ENCODE peak calls at places on chromosome 4, in four cellular contexts. X is fibroblast of pulmonary artery, W is PC-3, S is brain microvascular endothelial cell. B is an unnamed sample.

GRCh38 chr4:82223715-82224114 is 150.1 kb downstream of the HNRNPD start:
- DNase-seq in X (peak; percentile 2), W (no peak), S (no peak), B (no peak)

GRCh38 chr4:159296061-159296460 is 193.2 kb downstream of the RAPGEF2 start:
- DNase-seq in X (no peak), W (peak; percentile 79), S (no peak), B (peak; percentile 78)

GRCh38 chr4:147288512-147288911 is 192.4 kb upstream of the EDNRA start:
- DNase-seq in X (peak; percentile 33), W (no peak), S (no peak), B (no peak)

GRCh38 chr4:95155759-95156451 is 392.9 kb downstream of the UNC5C start:
- DNase-seq in X (peak; percentile 62), W (peak; percentile 54), S (peak; percentile 35), B (peak; percentile 41)

GRCh38 chr4:66946761-66947160 is 598.5 kb downstream of the CENPC start:
- DNase-seq in X (no peak), W (no peak), S (no peak), B (no peak)

GRCh38 chr4:57243071-57243470 is 132.9 kb upstream of the IGFBP7 start:
- DNase-seq in X (no peak), W (no peak), S (no peak), B (no peak)

GRCh38 chr4:99645036-99645435 is 12.6 kb downstream of the C4orf54 start:
- DNase-seq in X (no peak), W (no peak), S (no peak), B (no peak)

GRCh38 chr4:76420901-76421581 is at the start of gene CCDC158:
- DNase-seq in X (no peak), W (no peak), S (no peak), B (peak; percentile 19)

GRCh38 chr4:186404562-186405134 is 138.7 kb downstream of the F11 start:
- DNase-seq in X (no peak), W (no peak), S (no peak), B (no peak)

GRCh38 chr4:184932343-184932742 is 85.9 kb upstream of the HELT start:
- DNase-seq in X (no peak), W (no peak), S (no peak), B (no peak)

GRCh38 chr4:72387959-72388358 is 181.1 kb downstream of the ADAMTS3 start:
- DNase-seq in X (no peak), W (no peak), S (no peak), B (no peak)

GRCh38 chr4:11565899-11566298 is 137.2 kb upstream of the HS3ST1 start:
- DNase-seq in X (no peak), W (no peak), S (no peak), B (no peak)

GRCh38 chr4:136650541-136651277 is 881.6 kb downstream of the PCDH18 start:
- DNase-seq in X (peak; percentile 25), W (peak; percentile 55), S (peak; percentile 83), B (peak; percentile 63)

GRCh38 chr4:174156239-174156826 is 127.1 kb downstream of the FBXO8 start:
- DNase-seq in X (peak; percentile 81), W (peak; percentile 49), S (peak; percentile 29), B (peak; percentile 51)

GRCh38 chr4:19850909-19851308 is 400.8 kb upstream of the SLIT2 start:
- DNase-seq in X (peak; percentile 85), W (peak; percentile 92), S (peak; percentile 97), B (peak; percentile 94)

GRCh38 chr4:70754470-70754869 is 32.7 kb downstream of the RUFY3 start:
- DNase-seq in X (no peak), W (no peak), S (no peak), B (no peak)

GRCh38 chr4:16573744-16574143 is 324.7 kb downstream of the LDB2 start:
- DNase-seq in X (peak; percentile 85), W (peak; percentile 90), S (no peak), B (no peak)

GRCh38 chr4:151604238-151604637 is 156.6 kb downstream of the GATB start:
- DNase-seq in X (peak; percentile 50), W (peak; percentile 36), S (no peak), B (peak; percentile 21)

GRCh38 chr4:109302366-109303140 is at the start of gene COL25A1:
- DNase-seq in X (peak; percentile 22), W (no peak), S (peak; percentile 24), B (peak; percentile 41)

GRCh38 chr4:168737441-168738176 is 240.8 kb downstream of the PALLD start:
- DNase-seq in X (no peak), W (no peak), S (no peak), B (no peak)

GRCh38 chr4:128653514-128654420 is 155.7 kb upstream of the JADE1 start:
- DNase-seq in X (peak; percentile 87), W (no peak), S (peak; percentile 21), B (no peak)

GRCh38 chr4:74969507-74970474 is 36.9 kb downstream of the PARM1 start:
- DNase-seq in X (peak; percentile 1), W (no peak), S (no peak), B (no peak)

GRCh38 chr4:152032722-152033131 is 271.9 kb upstream of the GATB start:
- DNase-seq in X (peak; percentile 40), W (peak; percentile 36), S (peak; percentile 53), B (peak; percentile 52)

GRCh38 chr4:89898304-89898716 is 3.7 kb downstream of the MMRN1 start:
- DNase-seq in X (no peak), W (no peak), S (no peak), B (no peak)

GRCh38 chr4:13670456-13671150 is 43.1 kb upstream of the BOD1L1 start:
- DNase-seq in X (peak; percentile 51), W (no peak), S (no peak), B (no peak)

GRCh38 chr4:76192221-76192620 is 21.4 kb downstream of the SCARB2 start:
- DNase-seq in X (no peak), W (no peak), S (no peak), B (no peak)

GRCh38 chr4:97475621-97476020 is 667.7 kb downstream of the STPG2 start:
- DNase-seq in X (no peak), W (no peak), S (no peak), B (no peak)

GRCh38 chr4:88219099-88219498 is 60.7 kb upstream of the ABCG2 start:
- DNase-seq in X (peak; percentile 79), W (peak; percentile 57), S (no peak), B (peak; percentile 60)

GRCh38 chr4:11720292-11720691 is 291.6 kb upstream of the HS3ST1 start:
- DNase-seq in X (peak; percentile 78), W (peak; percentile 67), S (peak; percentile 28), B (peak; percentile 76)

GRCh38 chr4:10115271-10115656 is 1.3 kb downstream of the WDR1 start:
- DNase-seq in X (peak; percentile 69), W (peak; percentile 31), S (no peak), B (peak; percentile 73)

GRCh38 chr4:141019772-141020171 is 113.5 kb downstream of the RNF150 start:
- DNase-seq in X (no peak), W (no peak), S (no peak), B (no peak)

GRCh38 chr4:88960576-88960975 is 96.4 kb downstream of the FAM13A start:
- DNase-seq in X (peak; percentile 47), W (no peak), S (no peak), B (no peak)

GRCh38 chr4:40552536-40552935 is 77.1 kb downstream of the RBM47 start:
- DNase-seq in X (no peak), W (peak; percentile 59), S (no peak), B (peak; percentile 18)
- TF ChIP-seq CTCF in X (no peak), W (no peak), S (no peak), B (no peak)

GRCh38 chr4:8235224-8235623 is 34.3 kb upstream of the HTRA3 start:
- DNase-seq in X (no peak), W (no peak), S (no peak), B (no peak)
- H3K4me3 ChIP-seq in X (no peak overlapping the region), W (no peak overlapping the region), S (no peak overlapping the region), B (no peak overlapping the region)

GRCh38 chr4:83362492-83363329 is 28.1 kb upstream of the HPSE start:
- DNase-seq in X (peak; percentile 64), W (peak; percentile 38), S (peak; percentile 25), B (peak; percentile 50)
- TF ChIP-seq CTCF in X (peak; percentile 67), W (peak; percentile 69), S (peak; percentile 57), B (peak; percentile 44)

DNA sequence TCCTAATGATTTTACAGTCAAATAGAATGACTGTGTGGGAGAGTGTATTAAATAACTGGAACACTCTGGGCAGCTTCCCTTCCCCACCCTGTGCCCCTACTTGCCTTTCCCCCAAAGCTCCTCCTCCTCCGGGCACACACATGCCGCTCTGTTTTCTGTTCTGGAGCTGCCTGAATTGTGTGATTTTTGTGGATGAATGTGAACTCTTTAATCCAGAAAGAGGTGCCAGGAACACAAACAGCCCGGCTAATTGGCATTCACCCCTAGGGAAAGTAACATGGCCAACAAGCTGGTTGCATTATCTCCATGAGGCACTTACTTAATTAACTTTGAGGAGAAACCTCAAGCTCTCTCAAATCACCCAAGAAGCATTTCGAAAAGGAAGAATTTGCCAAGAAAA is 28.2 kb downstream of the FGF2 start:
- DNase-seq in X (no peak), W (no peak), S (no peak), B (no peak)
- H3K4me3 ChIP-seq in X (no peak overlapping the region), W (no peak overlapping the region), S (peak overlapping the region; percentile 6), B (no peak overlapping the region)

GRCh38 chr4:86657382-86657781 is 63.3 kb downstream of the PTPN13 start:
- DNase-seq in X (no peak), W (no peak), S (no peak), B (no peak)

GRCh38 chr4:86657910-86658309 is 63.8 kb downstream of the PTPN13 start:
- DNase-seq in X (no peak), W (no peak), S (no peak), B (no peak)

GRCh38 chr4:86652332-86652932 is 58.3 kb downstream of the PTPN13 start:
- DNase-seq in X (no peak), W (no peak), S (no peak), B (no peak)

DNA sequence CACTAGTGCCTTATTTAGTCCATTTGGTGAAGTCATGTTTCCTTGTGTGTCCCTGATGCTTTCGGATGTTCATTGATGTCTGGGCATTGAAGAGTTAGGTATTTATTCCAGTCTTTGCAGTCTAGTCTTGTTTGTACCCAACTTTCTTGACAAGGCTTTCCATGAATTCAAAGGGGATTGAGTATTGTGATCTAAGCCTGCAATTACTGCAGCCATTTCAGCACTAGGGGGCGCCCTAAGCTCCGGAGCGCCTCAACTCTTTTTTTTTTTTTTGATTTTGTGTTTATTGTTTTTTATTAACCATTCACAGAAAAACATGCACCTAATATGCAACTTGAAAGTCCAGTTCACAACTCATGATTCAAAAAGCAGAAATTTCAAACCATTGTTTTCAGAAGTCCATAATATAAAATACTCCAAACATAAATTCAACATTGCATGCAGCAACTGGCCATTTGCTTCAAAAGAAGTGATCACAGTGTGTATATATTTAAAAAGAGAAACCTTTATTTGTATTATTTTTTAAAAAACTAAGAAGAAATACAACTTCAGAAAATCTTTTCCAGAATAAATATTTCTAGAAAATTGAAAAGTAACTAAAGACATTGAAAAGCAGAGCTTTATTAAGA is 59.2 kb downstream of the PTPN13 start:
- DNase-seq in X (peak; percentile 6), W (peak; percentile 34), S (no peak), B (no peak)
- TF ChIP-seq CTCF in X (peak; percentile 29), W (peak; percentile 65), S (peak; percentile 63), B (peak; percentile 32)

GRCh38 chr4:23887989-23888388 is 1.9 kb downstream of the PPARGC1A start:
- DNase-seq in X (no peak), W (no peak), S (no peak), B (no peak)

GRCh38 chr4:23887173-23887572 is 2.7 kb downstream of the PPARGC1A start:
- DNase-seq in X (no peak), W (no peak), S (no peak), B (no peak)

GRCh38 chr4:23889814-23890269 is at the start of gene PPARGC1A:
- DNase-seq in X (peak; percentile 26), W (no peak), S (no peak), B (peak; percentile 40)

GRCh38 chr4:23889368-23889767 is 479 bp downstream of the PPARGC1A start:
- DNase-seq in X (no peak), W (no peak), S (no peak), B (no peak)

GRCh38 chr4:23888421-23889319 is 1.2 kb downstream of the PPARGC1A start:
- DNase-seq in X (peak; percentile 58), W (no peak), S (peak; percentile 17), B (peak; percentile 28)
- H3K4me3 ChIP-seq in X (peak overlapping the region; percentile 47), W (peak overlapping the region; percentile 46), S (peak overlapping the region; percentile 60), B (peak overlapping the region; percentile 44)

B was measured in epithelial cell of esophagus.